ENCODE peak calls at places on chromosomes 5 and 9, in six cellular contexts. One of them, this sample, is unnamed.

GRCh38 chr5:89377752-89378455 is 494.9 kb upstream of the MEF2C start:
- DNase-seq in GM12878: no peak
- DNase-seq in GM12891: no peak
- DNase-seq in HepG2: no peak
- DNase-seq in K562: peak
- DNase-seq in H1: no peak
- DNase-seq in this sample: no peak

GRCh38 chr5:1448511-1449011 is 3.3 kb upstream of the SLC6A3 start:
- DNase-seq in GM12878: no peak
- DNase-seq in GM12891: no peak
- DNase-seq in HepG2: no peak
- DNase-seq in K562: no peak
- DNase-seq in H1: no peak
- DNase-seq in this sample: no peak

GRCh38 chr5:169651526-169651925 is 14.5 kb downstream of the DOCK2 start:
- DNase-seq in GM12878: no peak
- DNase-seq in GM12891: no peak
- DNase-seq in HepG2: no peak
- DNase-seq in K562: no peak
- DNase-seq in H1: no peak
- DNase-seq in this sample: no peak

GRCh38 chr5:173396311-173396993 is 68.2 kb upstream of the STC2 start:
- DNase-seq in GM12878: no peak
- DNase-seq in GM12891: no peak
- DNase-seq in HepG2: peak
- DNase-seq in K562: peak
- DNase-seq in H1: peak
- DNase-seq in this sample: no peak

GRCh38 chr5:82817897-82818676 is 259.1 kb downstream of the TMEM167A start:
- DNase-seq in GM12878: no peak
- DNase-seq in GM12891: no peak
- DNase-seq in HepG2: no peak
- DNase-seq in K562: no peak
- DNase-seq in H1: no peak
- DNase-seq in this sample: no peak

GRCh38 chr9:75588808-75589207 is 301.7 kb upstream of the PCSK5 start:
- DNase-seq in GM12878: no peak
- DNase-seq in GM12891: no peak
- DNase-seq in HepG2: no peak
- DNase-seq in K562: no peak
- DNase-seq in H1: no peak
- DNase-seq in this sample: no peak

GRCh38 chr5:178388381-178389030 is 155.9 kb upstream of the PHYKPL start:
- DNase-seq in GM12878: no peak
- DNase-seq in GM12891: no peak
- DNase-seq in HepG2: no peak
- DNase-seq in K562: no peak
- DNase-seq in H1: no peak
- DNase-seq in this sample: no peak

GRCh38 chr5:93340881-93341280 is 240.1 kb downstream of the NR2F1-AS1 start:
- DNase-seq in GM12878: no peak
- DNase-seq in GM12891: no peak
- DNase-seq in HepG2: no peak
- DNase-seq in K562: no peak
- DNase-seq in H1: no peak
- DNase-seq in this sample: no peak

GRCh38 chr9:117714282-117714681 is 10.1 kb downstream of the TLR4 start:
- DNase-seq in GM12878: no peak
- DNase-seq in GM12891: no peak
- DNase-seq in HepG2: no peak
- DNase-seq in K562: no peak
- DNase-seq in H1: no peak
- DNase-seq in this sample: no peak

GRCh38 chr5:126120939-126121338 is 302.3 kb upstream of the GRAMD2B start:
- DNase-seq in GM12878: no peak
- DNase-seq in GM12891: no peak
- DNase-seq in HepG2: no peak
- DNase-seq in K562: no peak
- DNase-seq in H1: no peak
- DNase-seq in this sample: no peak

GRCh38 chr5:157941616-157942015 is 82.7 kb upstream of the CLINT1 start:
- DNase-seq in GM12878: no peak
- DNase-seq in GM12891: no peak
- DNase-seq in HepG2: no peak
- DNase-seq in K562: no peak
- DNase-seq in H1: no peak
- DNase-seq in this sample: no peak

GRCh38 chr5:103262422-103262871 is 3.9 kb downstream of the MACIR start:
- DNase-seq in GM12878: no peak
- DNase-seq in GM12891: no peak
- DNase-seq in HepG2: no peak
- DNase-seq in K562: peak
- DNase-seq in H1: no peak
- DNase-seq in this sample: no peak

GRCh38 chr9:99167120-99167519 is 54.6 kb downstream of the ALG2 start:
- DNase-seq in GM12878: no peak
- DNase-seq in GM12891: no peak
- DNase-seq in HepG2: no peak
- DNase-seq in K562: peak
- DNase-seq in H1: no peak
- DNase-seq in this sample: no peak

GRCh38 chr5:138545919-138546562 is 3.0 kb upstream of the ETF1 start:
- DNase-seq in GM12878: no peak
- DNase-seq in GM12891: no peak
- DNase-seq in HepG2: no peak
- DNase-seq in K562: no peak
- DNase-seq in H1: no peak
- DNase-seq in this sample: no peak

GRCh38 chr9:116165912-116166311 is 12.3 kb downstream of the PAPPA start:
- DNase-seq in GM12878: no peak
- DNase-seq in GM12891: no peak
- DNase-seq in HepG2: no peak
- DNase-seq in K562: no peak
- DNase-seq in H1: no peak
- DNase-seq in this sample: no peak

GRCh38 chr9:118362123-118362522 is 657.9 kb downstream of the TLR4 start:
- DNase-seq in GM12878: no peak
- DNase-seq in GM12891: no peak
- DNase-seq in HepG2: no peak
- DNase-seq in K562: no peak
- DNase-seq in H1: no peak
- DNase-seq in this sample: no peak

GRCh38 chr5:72647806-72648205 is 140.6 kb upstream of the ZNF366 start:
- DNase-seq in GM12878: no peak
- DNase-seq in GM12891: no peak
- DNase-seq in HepG2: no peak
- DNase-seq in K562: no peak
- DNase-seq in H1: no peak
- DNase-seq in this sample: no peak

GRCh38 chr5:168015506-168015905 is 275.9 kb upstream of the WWC1 start:
- DNase-seq in GM12878: no peak
- DNase-seq in GM12891: no peak
- DNase-seq in HepG2: no peak
- DNase-seq in K562: no peak
- DNase-seq in H1: no peak
- DNase-seq in this sample: no peak
- TF ChIP-seq POLR2A in GM12878: no peak
- TF ChIP-seq POLR2A in GM12891: no peak
- TF ChIP-seq POLR2A in HepG2: no peak
- TF ChIP-seq POLR2A in K562: no peak
- TF ChIP-seq POLR2A in H1: no peak
- TF ChIP-seq POLR2A in this sample: no peak

DNA sequence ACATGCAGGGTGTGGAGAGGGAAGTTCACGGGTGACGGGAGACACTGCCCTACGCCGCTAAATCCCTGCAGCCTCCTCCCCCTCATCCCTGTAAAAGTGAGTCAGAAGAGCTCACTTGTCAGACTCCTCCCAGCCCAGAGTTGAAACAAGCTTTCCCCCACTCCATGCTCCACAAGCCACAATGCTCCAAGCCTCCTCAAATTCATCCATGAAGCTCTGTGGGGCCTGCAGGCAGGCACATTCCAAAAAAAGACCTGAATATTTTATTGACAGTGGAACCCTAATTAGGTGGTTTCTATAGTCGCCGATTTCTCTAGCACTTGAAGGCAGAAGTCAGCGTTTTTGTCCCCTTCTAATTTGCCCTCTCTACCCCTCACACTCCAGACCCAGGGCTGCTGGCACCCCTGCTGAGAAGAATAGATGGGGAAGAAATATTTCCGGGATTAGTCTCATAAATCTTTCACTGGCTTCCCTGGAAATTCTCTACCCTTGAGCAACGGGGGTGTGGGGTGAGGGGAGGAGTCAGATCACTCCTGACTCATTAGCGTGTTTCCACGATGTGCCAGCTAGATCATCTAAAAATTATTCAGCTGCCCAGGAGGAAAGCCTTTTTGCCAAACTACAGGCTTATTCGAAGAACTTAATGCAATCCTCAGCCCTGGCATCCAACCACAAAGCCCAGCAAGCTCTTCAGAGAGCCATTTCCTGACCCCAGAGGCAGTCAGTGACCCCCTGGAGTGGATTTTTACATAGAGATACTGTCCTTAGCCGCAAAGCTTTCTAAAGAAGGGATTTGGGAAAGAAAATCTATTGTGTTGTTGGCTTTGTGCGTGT is 97.1 kb downstream of the ENC1 start:
- DNase-seq in GM12878: no peak
- DNase-seq in GM12891: no peak
- DNase-seq in HepG2: no peak
- DNase-seq in K562: peak
- DNase-seq in H1: peak
- DNase-seq in this sample: no peak
- TF ChIP-seq TAF1 in GM12878: no peak
- TF ChIP-seq TAF1 in GM12891: no peak
- TF ChIP-seq TAF1 in HepG2: no peak
- TF ChIP-seq TAF1 in K562: no peak
- TF ChIP-seq TAF1 in H1: no peak
- TF ChIP-seq TAF1 in this sample: no peak

GRCh38 chr5:149205625-149206523 is 64.6 kb downstream of the ABLIM3 start:
- DNase-seq in GM12878: no peak
- DNase-seq in GM12891: no peak
- DNase-seq in HepG2: no peak
- DNase-seq in K562: no peak
- DNase-seq in H1: no peak
- DNase-seq in this sample: no peak
- TF ChIP-seq POLR2A in GM12878: no peak
- TF ChIP-seq POLR2A in GM12891: no peak
- TF ChIP-seq POLR2A in HepG2: no peak
- TF ChIP-seq POLR2A in K562: no peak
- TF ChIP-seq POLR2A in H1: no peak
- TF ChIP-seq POLR2A in this sample: no peak

GRCh38 chr5:78647411-78647818 is 1.2 kb downstream of the LHFPL2 start:
- DNase-seq in GM12878: no peak
- DNase-seq in GM12891: no peak
- DNase-seq in HepG2: peak
- DNase-seq in K562: no peak
- DNase-seq in H1: no peak
- DNase-seq in this sample: peak
- TF ChIP-seq TAF1 in GM12878: no peak
- TF ChIP-seq TAF1 in GM12891: no peak
- TF ChIP-seq TAF1 in HepG2: no peak
- TF ChIP-seq TAF1 in K562: no peak
- TF ChIP-seq TAF1 in H1: no peak
- TF ChIP-seq TAF1 in this sample: no peak

DNA sequence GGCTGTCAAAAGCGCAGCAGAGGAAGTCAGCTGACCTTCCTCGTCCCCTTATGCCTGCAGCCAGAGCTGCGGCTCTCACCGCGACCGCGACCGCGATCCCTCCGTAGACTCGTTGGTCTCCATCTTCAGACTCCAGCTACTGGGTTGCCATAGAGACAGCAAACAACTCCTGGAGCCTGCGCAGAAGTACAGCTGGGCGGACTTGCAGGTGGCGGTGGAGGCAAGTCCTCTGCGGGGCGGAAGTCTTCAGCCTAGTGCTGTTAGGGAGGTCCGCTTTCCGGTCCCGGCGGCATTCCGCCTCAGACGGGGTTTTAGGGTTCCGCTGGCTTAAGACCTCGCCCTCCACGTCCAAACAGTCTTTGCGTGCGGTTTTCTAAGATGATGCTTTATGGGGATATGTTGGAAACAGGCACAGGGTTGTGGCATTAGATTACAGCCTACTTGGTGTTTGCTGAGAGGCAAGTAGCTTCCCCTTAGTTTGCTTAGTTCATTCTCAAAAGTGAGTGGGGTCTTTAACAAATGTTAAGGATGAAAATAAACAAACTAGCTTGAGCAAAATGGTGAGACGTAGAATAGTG is at the start of gene SPAG8:
- DNase-seq in GM12878: peak
- DNase-seq in GM12891: peak
- DNase-seq in HepG2: peak
- DNase-seq in K562: peak
- DNase-seq in H1: peak
- DNase-seq in this sample: peak
- TF ChIP-seq POLR2A in GM12878: peak
- TF ChIP-seq POLR2A in GM12891: no peak
- TF ChIP-seq POLR2A in HepG2: no peak
- TF ChIP-seq POLR2A in K562: no peak
- TF ChIP-seq POLR2A in H1: no peak
- TF ChIP-seq POLR2A in this sample: peak

GRCh38 chr5:145834917-145835838 is at the start of gene PRELID2:
- DNase-seq in GM12878: peak
- DNase-seq in GM12891: peak
- DNase-seq in HepG2: peak
- DNase-seq in K562: peak
- DNase-seq in H1: peak
- DNase-seq in this sample: peak
- TF ChIP-seq TAF1 in GM12878: no peak
- TF ChIP-seq TAF1 in GM12891: no peak
- TF ChIP-seq TAF1 in HepG2: peak
- TF ChIP-seq TAF1 in K562: peak
- TF ChIP-seq TAF1 in H1: peak
- TF ChIP-seq TAF1 in this sample: no peak

GRCh38 chr9:112717669-112718331 is at the start of gene INIP:
- DNase-seq in GM12878: peak
- DNase-seq in GM12891: peak
- DNase-seq in HepG2: peak
- DNase-seq in K562: peak
- DNase-seq in H1: peak
- DNase-seq in this sample: peak
- TF ChIP-seq POLR2A in GM12878: peak
- TF ChIP-seq POLR2A in GM12891: no peak
- TF ChIP-seq POLR2A in HepG2: peak
- TF ChIP-seq POLR2A in K562: peak
- TF ChIP-seq POLR2A in H1: no peak
- TF ChIP-seq POLR2A in this sample: peak

DNA sequence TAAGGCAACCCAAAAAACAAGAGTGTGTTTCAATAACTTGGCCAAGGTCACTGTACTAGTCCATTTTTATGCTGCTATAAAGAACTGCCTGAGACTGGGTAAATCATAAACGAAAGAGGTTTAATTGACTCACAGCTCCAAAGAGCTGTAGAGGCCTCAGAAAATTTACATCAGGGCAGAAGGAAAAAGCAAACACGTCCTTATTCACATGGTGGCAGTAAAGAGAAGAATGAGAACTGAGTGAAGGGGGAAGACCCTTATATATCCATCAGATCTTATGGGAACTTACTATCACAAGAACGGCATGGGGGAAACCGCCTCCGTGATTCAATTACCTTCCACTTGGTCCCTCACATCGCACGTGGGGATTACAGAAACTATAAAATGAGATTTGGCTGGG is 64.3 kb upstream of the CAMK4 start:
- DNase-seq in GM12878: no peak
- DNase-seq in GM12891: no peak
- DNase-seq in HepG2: no peak
- DNase-seq in K562: no peak
- DNase-seq in H1: no peak
- DNase-seq in this sample: no peak
- TF ChIP-seq TAF1 in GM12878: no peak
- TF ChIP-seq TAF1 in GM12891: no peak
- TF ChIP-seq TAF1 in HepG2: no peak
- TF ChIP-seq TAF1 in K562: no peak
- TF ChIP-seq TAF1 in H1: no peak
- TF ChIP-seq TAF1 in this sample: no peak

GRCh38 chr9:136095028-136095494 is at the start of gene NACC2:
- DNase-seq in GM12878: no peak
- DNase-seq in GM12891: no peak
- DNase-seq in HepG2: no peak
- DNase-seq in K562: peak
- DNase-seq in H1: no peak
- DNase-seq in this sample: no peak
- TF ChIP-seq POLR2A in GM12878: peak
- TF ChIP-seq POLR2A in GM12891: no peak
- TF ChIP-seq POLR2A in HepG2: no peak
- TF ChIP-seq POLR2A in K562: no peak
- TF ChIP-seq POLR2A in H1: no peak
- TF ChIP-seq POLR2A in this sample: no peak